ENCODE peak calls at places on chromosomes 16 and 17, in six cellular contexts. One of them, this sample, is unnamed.

GRCh38 chr17:62140836-62141235 is 75.8 kb upstream of the MED13 start:
- DNase-seq in hepatocyte: no peak
- DNase-seq in MM.1S: no peak
- DNase-seq in lung: no peak
- DNase-seq in adrenal gland: peak; percentile 98
- DNase-seq in prostate gland: no peak
- DNase-seq in this sample: no peak

GRCh38 chr17:19338031-19338990 is 24.2 kb downstream of the B9D1 start:
- DNase-seq in lung: peak; percentile 75
- DNase-seq in hepatocyte: peak; percentile 82
- DNase-seq in MM.1S: peak; percentile 68
- DNase-seq in prostate gland: peak; percentile 75
- DNase-seq in adrenal gland: peak; percentile 70
- DNase-seq in this sample: peak; percentile 63

GRCh38 chr16:70767377-70768204 is 33.4 kb downstream of the VAC14 start:
- DNase-seq in adrenal gland: no peak
- DNase-seq in prostate gland: no peak
- DNase-seq in MM.1S: no peak
- DNase-seq in hepatocyte: no peak
- DNase-seq in lung: no peak
- DNase-seq in this sample: no peak

GRCh38 chr16:67961551-67961957 is 6.9 kb downstream of the SLC12A4 start:
- DNase-seq in MM.1S: no peak
- DNase-seq in lung: peak; percentile 79
- DNase-seq in prostate gland: peak; percentile 97
- DNase-seq in adrenal gland: no peak
- DNase-seq in hepatocyte: no peak
- DNase-seq in this sample: no peak

GRCh38 chr17:40399185-40399584 is 18.5 kb downstream of the TOP2A start:
- DNase-seq in adrenal gland: no peak
- DNase-seq in MM.1S: peak; percentile 26
- DNase-seq in hepatocyte: peak; percentile 75
- DNase-seq in prostate gland: no peak
- DNase-seq in lung: no peak
- DNase-seq in this sample: no peak

GRCh38 chr17:13253746-13254410 is 236.1 kb upstream of the ELAC2 start:
- DNase-seq in lung: no peak
- DNase-seq in prostate gland: no peak
- DNase-seq in MM.1S: no peak
- DNase-seq in hepatocyte: peak; percentile 50
- DNase-seq in adrenal gland: no peak
- DNase-seq in this sample: no peak

GRCh38 chr17:2800367-2800766 is 4.1 kb downstream of the RAP1GAP2 start:
- DNase-seq in lung: no peak
- DNase-seq in adrenal gland: peak; percentile 70
- DNase-seq in prostate gland: no peak
- DNase-seq in MM.1S: no peak
- DNase-seq in hepatocyte: no peak
- DNase-seq in this sample: no peak

GRCh38 chr17:80877829-80878303 is 113.8 kb upstream of the CHMP6 start:
- DNase-seq in lung: no peak
- DNase-seq in hepatocyte: no peak
- DNase-seq in adrenal gland: no peak
- DNase-seq in MM.1S: no peak
- DNase-seq in prostate gland: no peak
- DNase-seq in this sample: no peak

GRCh38 chr16:86227801-86228200 is 282.5 kb upstream of the FOXF1 start:
- DNase-seq in prostate gland: no peak
- DNase-seq in adrenal gland: no peak
- DNase-seq in MM.1S: no peak
- DNase-seq in lung: no peak
- DNase-seq in hepatocyte: peak; percentile 14
- DNase-seq in this sample: no peak

GRCh38 chr17:78689029-78689428 is 93.0 kb downstream of the CYTH1 start:
- DNase-seq in hepatocyte: no peak
- DNase-seq in MM.1S: no peak
- DNase-seq in prostate gland: no peak
- DNase-seq in lung: no peak
- DNase-seq in adrenal gland: no peak
- DNase-seq in this sample: no peak

DNA sequence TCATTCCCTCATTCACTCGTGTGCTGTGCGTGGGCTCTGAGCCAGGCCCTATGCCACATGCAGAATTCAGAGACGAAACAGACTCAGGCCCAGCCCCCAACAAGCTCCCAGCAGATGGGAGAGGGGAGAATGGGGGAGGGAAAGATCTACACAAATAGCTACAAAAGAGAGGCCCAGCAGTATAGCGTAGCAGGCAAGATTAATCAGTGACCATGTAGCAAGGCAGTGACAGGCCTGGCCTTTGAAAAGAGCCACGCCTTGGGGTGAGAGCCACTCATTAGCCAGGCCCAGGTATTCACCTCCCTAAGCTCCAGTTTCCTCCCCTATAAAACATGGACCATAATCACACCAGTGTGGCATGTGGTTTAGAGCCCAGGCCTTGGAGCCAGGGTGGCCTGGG is 16.4 kb upstream of the KRT19 start:
- DNase-seq in MM.1S: no peak
- DNase-seq in prostate gland: no peak
- DNase-seq in adrenal gland: no peak
- DNase-seq in hepatocyte: peak; percentile 79
- DNase-seq in lung: no peak
- DNase-seq in this sample: no peak
- H3K4me1 ChIP-seq in MM.1S: peaks cover 12% of the 10 kb centered on the region
- H3K4me1 ChIP-seq in prostate gland: peaks cover 8% of the 10 kb centered on the region
- H3K4me1 ChIP-seq in adrenal gland: peaks cover 19% of the 10 kb centered on the region
- H3K4me1 ChIP-seq in hepatocyte: peaks cover 35% of the 10 kb centered on the region
- H3K4me1 ChIP-seq in lung: no peaks in the 10 kb centered on the region
- H3K4me1 ChIP-seq in this sample: peaks cover 12% of the 10 kb centered on the region

GRCh38 chr17:76141212-76142043 is at the start of gene FOXJ1:
- DNase-seq in hepatocyte: peak; percentile 94
- DNase-seq in lung: peak; percentile 88
- DNase-seq in adrenal gland: peak; percentile 93
- DNase-seq in prostate gland: peak; percentile 86
- DNase-seq in MM.1S: peak; percentile 92
- DNase-seq in this sample: peak; percentile 86

GRCh38 chr17:76140661-76141211 is 309 bp downstream of the FOXJ1 start:
- DNase-seq in lung: no peak
- DNase-seq in adrenal gland: no peak
- DNase-seq in prostate gland: no peak
- DNase-seq in hepatocyte: no peak
- DNase-seq in MM.1S: no peak
- DNase-seq in this sample: no peak

GRCh38 chr17:76139261-76139752 is 1.7 kb downstream of the FOXJ1 start:
- DNase-seq in lung: no peak
- DNase-seq in hepatocyte: no peak
- DNase-seq in MM.1S: no peak
- DNase-seq in prostate gland: no peak
- DNase-seq in adrenal gland: no peak
- DNase-seq in this sample: no peak

GRCh38 chr17:76138896-76139248 is 2.2 kb downstream of the FOXJ1 start:
- DNase-seq in prostate gland: no peak
- DNase-seq in lung: no peak
- DNase-seq in hepatocyte: no peak
- DNase-seq in MM.1S: no peak
- DNase-seq in adrenal gland: no peak
- DNase-seq in this sample: no peak

GRCh38 chr17:76139801-76140660 is 1.0 kb downstream of the FOXJ1 start:
- DNase-seq in lung: peak; percentile 71
- DNase-seq in adrenal gland: no peak
- DNase-seq in hepatocyte: peak; percentile 11
- DNase-seq in prostate gland: no peak
- DNase-seq in MM.1S: no peak
- DNase-seq in this sample: peak; percentile 74
- H3K4me3 ChIP-seq in lung: no peak overlapping the region
- H3K4me3 ChIP-seq in adrenal gland: no peak overlapping the region
- H3K4me3 ChIP-seq in hepatocyte: no peak overlapping the region
- H3K4me3 ChIP-seq in prostate gland: no peak overlapping the region
- H3K4me3 ChIP-seq in MM.1S: no peak overlapping the region
- H3K4me3 ChIP-seq in this sample: peak overlapping the region; percentile 67

GRCh38 chr17:72455562-72455961 is 334.7 kb downstream of the SOX9 start:
- DNase-seq in lung: no peak
- DNase-seq in adrenal gland: no peak
- DNase-seq in hepatocyte: no peak
- DNase-seq in MM.1S: no peak
- DNase-seq in prostate gland: no peak
- DNase-seq in this sample: no peak
- TF ChIP-seq CTCF in lung: no peak
- TF ChIP-seq CTCF in adrenal gland: no peak
- TF ChIP-seq CTCF in hepatocyte: no peak
- TF ChIP-seq CTCF in MM.1S: no peak
- TF ChIP-seq CTCF in prostate gland: no peak
- TF ChIP-seq CTCF in this sample: no peak

DNA sequence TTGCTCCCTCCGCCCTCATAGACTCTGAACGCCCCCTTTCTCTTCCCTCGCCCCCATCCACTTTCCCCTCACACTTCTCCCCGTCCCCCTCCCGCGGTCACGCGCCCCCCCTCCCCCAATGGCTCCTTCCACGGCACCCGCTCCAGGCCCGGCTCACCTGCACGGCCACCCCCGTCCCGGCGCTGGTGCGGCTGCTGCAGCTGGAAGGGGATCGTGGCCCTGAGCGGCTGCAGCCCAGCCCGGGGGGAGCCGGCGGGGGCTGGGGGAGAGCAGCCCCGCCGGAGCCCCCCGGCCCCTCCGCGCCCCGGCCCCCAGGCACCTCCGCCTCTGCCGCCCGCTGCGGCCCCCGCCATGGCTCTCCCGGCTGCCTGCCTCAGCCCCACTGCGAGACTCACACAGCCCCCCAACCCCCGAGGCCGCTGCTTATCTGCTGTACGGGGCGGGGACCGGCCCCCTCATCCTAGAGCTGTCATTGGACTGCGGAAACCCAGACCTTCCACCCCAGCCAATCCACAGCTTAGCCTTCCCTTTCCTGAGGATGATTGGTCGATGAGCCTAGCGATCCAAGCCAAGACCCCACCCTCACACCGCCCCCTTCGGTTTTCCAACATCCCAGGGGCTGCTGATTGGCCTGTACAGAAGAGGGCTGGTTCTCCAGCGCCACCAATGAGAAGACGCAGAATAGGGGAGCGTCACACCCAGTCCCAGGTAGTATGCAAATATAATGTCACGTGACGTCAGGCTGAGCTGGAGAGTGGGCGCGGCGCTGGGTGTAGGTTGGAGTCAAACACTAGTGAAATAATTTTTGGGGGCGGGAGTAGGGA is at the start of gene FAM117A:
- DNase-seq in lung: peak; percentile 99
- DNase-seq in adrenal gland: peak; percentile 98
- DNase-seq in MM.1S: peak; percentile 99
- DNase-seq in hepatocyte: peak; percentile 98
- DNase-seq in prostate gland: peak; percentile 99
- DNase-seq in this sample: peak; percentile 91
- H3K4me1 ChIP-seq in lung: peaks cover 10% of the 10 kb centered on the region
- H3K4me1 ChIP-seq in adrenal gland: peaks cover 4% of the 10 kb centered on the region
- H3K4me1 ChIP-seq in MM.1S: peaks cover 41% of the 10 kb centered on the region
- H3K4me1 ChIP-seq in hepatocyte: peaks cover 5% of the 10 kb centered on the region
- H3K4me1 ChIP-seq in prostate gland: no peaks in the 10 kb centered on the region
- H3K4me1 ChIP-seq in this sample: peaks cover 43% of the 10 kb centered on the region

GRCh38 chr16:89397331-89397861 is 93.0 kb downstream of the ANKRD11 start:
- DNase-seq in MM.1S: no peak
- DNase-seq in prostate gland: no peak
- DNase-seq in hepatocyte: no peak
- DNase-seq in lung: no peak
- DNase-seq in adrenal gland: no peak
- DNase-seq in this sample: no peak

GRCh38 chr16:89396156-89396555 is 94.2 kb downstream of the ANKRD11 start:
- DNase-seq in lung: no peak
- DNase-seq in MM.1S: no peak
- DNase-seq in adrenal gland: no peak
- DNase-seq in hepatocyte: no peak
- DNase-seq in prostate gland: no peak
- DNase-seq in this sample: no peak

GRCh38 chr16:89393731-89394406 is 96.5 kb downstream of the ANKRD11 start:
- DNase-seq in hepatocyte: no peak
- DNase-seq in adrenal gland: no peak
- DNase-seq in MM.1S: no peak
- DNase-seq in prostate gland: no peak
- DNase-seq in lung: peak; percentile 61
- DNase-seq in this sample: no peak

GRCh38 chr16:89392881-89393730 is 97.3 kb downstream of the ANKRD11 start:
- DNase-seq in hepatocyte: no peak
- DNase-seq in MM.1S: no peak
- DNase-seq in adrenal gland: no peak
- DNase-seq in lung: no peak
- DNase-seq in prostate gland: no peak
- DNase-seq in this sample: no peak

DNA sequence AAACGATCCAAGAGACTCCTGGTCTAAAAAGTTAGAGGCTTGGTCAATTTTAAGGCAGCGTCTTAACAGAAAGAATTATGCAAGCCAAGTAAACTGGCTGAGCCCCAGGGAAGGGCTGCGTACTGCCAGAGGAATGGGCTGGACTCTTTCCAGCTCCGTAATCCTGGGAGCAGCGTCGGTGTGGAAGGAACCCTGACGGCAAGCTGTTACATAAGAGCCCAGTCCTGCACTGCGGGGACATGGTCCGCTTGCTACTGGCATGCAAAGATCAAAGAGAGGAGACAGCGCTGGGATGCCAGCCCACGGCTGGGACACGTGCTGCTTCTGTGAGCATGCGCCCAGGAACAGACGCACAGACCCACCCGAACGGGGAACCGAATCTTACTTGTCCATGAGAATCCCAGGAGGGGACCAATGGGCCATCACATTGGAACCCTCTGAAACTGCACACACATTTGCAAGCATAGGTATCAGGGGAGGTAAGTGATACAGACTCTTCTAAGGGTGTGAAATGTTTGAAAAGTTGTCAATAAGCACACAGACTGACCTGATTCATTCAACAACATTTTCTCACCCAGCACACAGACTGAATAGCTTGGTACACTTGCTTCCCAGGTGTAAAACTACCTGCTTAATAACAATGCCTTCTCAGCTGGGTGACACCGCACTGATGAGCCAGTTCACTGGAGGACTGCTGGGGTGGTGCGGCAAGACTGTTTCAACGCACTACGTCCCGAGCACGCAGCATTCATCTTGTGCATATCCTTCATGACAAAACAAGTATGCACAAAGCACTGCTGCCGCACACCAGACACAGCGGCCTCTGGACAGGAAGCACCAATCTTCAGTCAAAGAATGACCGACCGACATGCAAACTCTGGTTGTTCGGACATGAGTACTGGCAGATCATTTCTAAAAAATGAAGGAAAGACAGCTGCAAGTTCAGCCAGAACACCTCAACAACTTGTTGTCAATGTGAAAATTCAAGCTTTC is 94.9 kb downstream of the ANKRD11 start:
- DNase-seq in lung: peak; percentile 91
- DNase-seq in MM.1S: no peak
- DNase-seq in adrenal gland: peak; percentile 98
- DNase-seq in prostate gland: peak; percentile 91
- DNase-seq in hepatocyte: peak; percentile 88
- DNase-seq in this sample: no peak
- H3K4me3 ChIP-seq in lung: no peak overlapping the region
- H3K4me3 ChIP-seq in MM.1S: no peak overlapping the region
- H3K4me3 ChIP-seq in adrenal gland: no peak overlapping the region
- H3K4me3 ChIP-seq in prostate gland: no peak overlapping the region
- H3K4me3 ChIP-seq in hepatocyte: no peak overlapping the region
- H3K4me3 ChIP-seq in this sample: no peak overlapping the region

GRCh38 chr17:55053855-55054254 is 85.3 kb downstream of the STXBP4 start:
- DNase-seq in hepatocyte: no peak
- DNase-seq in lung: no peak
- DNase-seq in prostate gland: no peak
- DNase-seq in MM.1S: no peak
- DNase-seq in adrenal gland: no peak
- DNase-seq in this sample: no peak
- TF ChIP-seq CTCF in hepatocyte: peak; percentile 44
- TF ChIP-seq CTCF in lung: no peak
- TF ChIP-seq CTCF in prostate gland: no peak
- TF ChIP-seq CTCF in MM.1S: peak; percentile 27
- TF ChIP-seq CTCF in adrenal gland: peak; percentile 64
- TF ChIP-seq CTCF in this sample: no peak

GRCh38 chr17:83200746-83201145 is 121.3 kb downstream of the METRNL start:
- DNase-seq in MM.1S: no peak
- DNase-seq in lung: no peak
- DNase-seq in prostate gland: no peak
- DNase-seq in adrenal gland: no peak
- DNase-seq in hepatocyte: no peak
- DNase-seq in this sample: no peak
- H3K4me1 ChIP-seq in MM.1S: peaks cover 23% of the 10 kb centered on the region
- H3K4me1 ChIP-seq in lung: peaks cover 5% of the 10 kb centered on the region
- H3K4me1 ChIP-seq in prostate gland: no peaks in the 10 kb centered on the region
- H3K4me1 ChIP-seq in adrenal gland: peaks cover 21% of the 10 kb centered on the region
- H3K4me1 ChIP-seq in hepatocyte: no peaks in the 10 kb centered on the region
- H3K4me1 ChIP-seq in this sample: peaks cover 34% of the 10 kb centered on the region